ENCODE peak calls at places on chromosome 13, in four cellular contexts. One of them, this sample, is unnamed. For H3K4me1, the result is how much of the 10 kb centered on the place peaks cover.

GRCh38 chr13:103291693-103292572 is 225.7 kb upstream of the SLC10A2 start:
- DNase-seq in ovary: no peak
- DNase-seq in mucosa of descending colon: no peak
- DNase-seq in psoas muscle: no peak
- DNase-seq in this sample: no peak

GRCh38 chr13:49608932-49609331 is 19.4 kb upstream of the ARL11 start:
- DNase-seq in ovary: no peak
- DNase-seq in mucosa of descending colon: no peak
- DNase-seq in psoas muscle: no peak
- DNase-seq in this sample: no peak

GRCh38 chr13:52428295-52428694 is 22.1 kb downstream of the VPS36 start:
- DNase-seq in psoas muscle: no peak
- DNase-seq in mucosa of descending colon: no peak
- DNase-seq in ovary: no peak
- DNase-seq in this sample: no peak

GRCh38 chr13:99969368-99969933 is 2.1 kb downstream of the ZIC5 start:
- DNase-seq in mucosa of descending colon: no peak
- DNase-seq in ovary: no peak
- DNase-seq in psoas muscle: no peak
- DNase-seq in this sample: no peak

GRCh38 chr13:20359335-20359734 is 127.2 kb upstream of the GJB6 start:
- DNase-seq in ovary: no peak
- DNase-seq in mucosa of descending colon: no peak
- DNase-seq in psoas muscle: no peak
- DNase-seq in this sample: no peak

GRCh38 chr13:20461860-20462532 is 63.7 kb downstream of the CRYL1 start:
- DNase-seq in mucosa of descending colon: no peak
- DNase-seq in ovary: no peak
- DNase-seq in psoas muscle: no peak
- DNase-seq in this sample: no peak

GRCh38 chr13:34352958-34353357 is 535.0 kb downstream of the RFC3 start:
- DNase-seq in psoas muscle: no peak
- DNase-seq in mucosa of descending colon: no peak
- DNase-seq in ovary: no peak
- DNase-seq in this sample: no peak

GRCh38 chr13:67390462-67391093 is 160.4 kb upstream of the PCDH9 start:
- DNase-seq in ovary: no peak
- DNase-seq in mucosa of descending colon: no peak
- DNase-seq in psoas muscle: no peak
- DNase-seq in this sample: no peak

GRCh38 chr13:53200498-53201453 is 172.2 kb downstream of the OLFM4 start:
- DNase-seq in ovary: no peak
- DNase-seq in mucosa of descending colon: peak
- DNase-seq in psoas muscle: peak
- DNase-seq in this sample: no peak

GRCh38 chr13:48902421-48902820 is 73.3 kb upstream of the FNDC3A start:
- DNase-seq in psoas muscle: no peak
- DNase-seq in ovary: no peak
- DNase-seq in mucosa of descending colon: no peak
- DNase-seq in this sample: no peak

GRCh38 chr13:66225071-66225470 is 1005.1 kb downstream of the PCDH9 start:
- DNase-seq in mucosa of descending colon: no peak
- DNase-seq in psoas muscle: no peak
- DNase-seq in ovary: no peak
- DNase-seq in this sample: no peak

GRCh38 chr13:79273045-79273444 is 133.0 kb downstream of the RBM26 start:
- DNase-seq in ovary: no peak
- DNase-seq in psoas muscle: no peak
- DNase-seq in mucosa of descending colon: no peak
- DNase-seq in this sample: no peak

GRCh38 chr13:106281426-106281825 is 254.0 kb downstream of the EFNB2 start:
- DNase-seq in psoas muscle: no peak
- DNase-seq in mucosa of descending colon: no peak
- DNase-seq in ovary: no peak
- DNase-seq in this sample: no peak

GRCh38 chr13:92994056-92994455 is 232.6 kb upstream of the GPC6 start:
- DNase-seq in psoas muscle: no peak
- DNase-seq in ovary: no peak
- DNase-seq in mucosa of descending colon: no peak
- DNase-seq in this sample: no peak

GRCh38 chr13:88919970-88920628 is 1248.9 kb downstream of the SLITRK5 start:
- DNase-seq in psoas muscle: no peak
- DNase-seq in ovary: no peak
- DNase-seq in mucosa of descending colon: no peak
- DNase-seq in this sample: no peak

GRCh38 chr13:109816979-109817275 is 30.5 kb upstream of the IRS2 start:
- DNase-seq in ovary: no peak
- DNase-seq in mucosa of descending colon: no peak
- DNase-seq in psoas muscle: no peak
- DNase-seq in this sample: no peak

GRCh38 chr13:26629260-26629659 is 71.8 kb downstream of the WASF3 start:
- DNase-seq in ovary: no peak
- DNase-seq in mucosa of descending colon: peak
- DNase-seq in psoas muscle: no peak
- DNase-seq in this sample: no peak
- TF ChIP-seq CTCF in ovary: no peak
- TF ChIP-seq CTCF in mucosa of descending colon: no peak
- TF ChIP-seq CTCF in psoas muscle: no peak
- TF ChIP-seq CTCF in this sample: no peak

DNA sequence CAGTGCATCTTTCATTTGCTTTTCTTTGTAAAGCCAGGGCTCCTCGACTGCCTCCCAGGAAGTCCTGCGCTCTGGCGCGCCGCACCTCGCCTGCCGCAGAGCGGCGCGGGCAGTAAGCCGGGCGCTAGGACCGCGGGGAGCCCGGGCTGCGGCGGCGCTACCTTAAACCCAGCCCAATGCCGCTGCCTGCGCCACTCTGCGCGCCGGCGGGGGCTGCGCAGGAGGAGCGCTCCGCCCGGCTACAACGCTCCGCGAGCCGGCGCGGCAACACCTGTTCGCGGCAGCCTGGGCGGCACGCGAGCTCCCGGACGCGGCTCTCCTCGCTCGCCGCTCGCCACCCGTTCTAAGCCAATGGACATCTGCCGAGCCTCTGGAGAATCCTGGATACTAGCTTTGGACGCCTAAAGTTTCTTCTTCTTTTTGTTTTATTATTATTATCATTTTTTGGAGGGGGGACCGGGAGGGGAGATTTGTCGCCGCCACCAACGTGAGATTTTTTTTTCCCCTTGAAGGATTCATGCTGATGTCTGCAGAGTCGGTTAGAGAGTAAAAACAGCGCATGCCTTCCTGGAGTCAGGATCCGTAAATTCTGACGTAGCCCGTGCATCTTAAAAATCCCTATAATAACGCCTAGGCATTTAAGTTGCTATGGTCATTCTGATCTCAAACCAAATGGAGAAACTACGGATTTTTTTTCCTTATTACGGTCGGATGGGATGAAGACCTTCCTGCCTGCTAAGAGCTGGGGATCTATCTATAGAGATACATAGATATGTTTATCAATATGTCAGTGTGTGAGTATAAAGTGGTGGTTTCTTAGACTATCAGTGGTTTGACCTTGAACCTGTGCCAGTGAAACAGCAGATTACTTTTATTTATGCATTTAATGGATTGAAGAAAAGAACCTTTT is at the start of gene FGF9:
- DNase-seq in psoas muscle: peak
- DNase-seq in ovary: peak
- DNase-seq in mucosa of descending colon: peak
- DNase-seq in this sample: peak
- H3K4me1 ChIP-seq in psoas muscle: under half
- H3K4me1 ChIP-seq in ovary: under half
- H3K4me1 ChIP-seq in mucosa of descending colon: under half
- H3K4me1 ChIP-seq in this sample: under half

GRCh38 chr13:94703271-94703670 is 9.1 kb downstream of the SOX21 start:
- DNase-seq in ovary: no peak
- DNase-seq in psoas muscle: no peak
- DNase-seq in mucosa of descending colon: no peak
- DNase-seq in this sample: no peak
- H3K4me3 ChIP-seq in ovary: no peak
- H3K4me3 ChIP-seq in psoas muscle: no peak
- H3K4me3 ChIP-seq in mucosa of descending colon: no peak
- H3K4me3 ChIP-seq in this sample: no peak

GRCh38 chr13:113460064-113460555 is 6.8 kb upstream of the ADPRHL1 start:
- DNase-seq in psoas muscle: no peak
- DNase-seq in ovary: no peak
- DNase-seq in mucosa of descending colon: no peak
- DNase-seq in this sample: no peak

GRCh38 chr13:113456116-113456702 is 2.9 kb upstream of the ADPRHL1 start:
- DNase-seq in ovary: no peak
- DNase-seq in mucosa of descending colon: no peak
- DNase-seq in psoas muscle: no peak
- DNase-seq in this sample: no peak

GRCh38 chr13:113457510-113457909 is 4.2 kb upstream of the ADPRHL1 start:
- DNase-seq in mucosa of descending colon: no peak
- DNase-seq in psoas muscle: no peak
- DNase-seq in ovary: no peak
- DNase-seq in this sample: no peak

GRCh38 chr13:113460599-113460998 is 7.3 kb upstream of the ADPRHL1 start:
- DNase-seq in ovary: no peak
- DNase-seq in mucosa of descending colon: no peak
- DNase-seq in psoas muscle: no peak
- DNase-seq in this sample: no peak

DNA sequence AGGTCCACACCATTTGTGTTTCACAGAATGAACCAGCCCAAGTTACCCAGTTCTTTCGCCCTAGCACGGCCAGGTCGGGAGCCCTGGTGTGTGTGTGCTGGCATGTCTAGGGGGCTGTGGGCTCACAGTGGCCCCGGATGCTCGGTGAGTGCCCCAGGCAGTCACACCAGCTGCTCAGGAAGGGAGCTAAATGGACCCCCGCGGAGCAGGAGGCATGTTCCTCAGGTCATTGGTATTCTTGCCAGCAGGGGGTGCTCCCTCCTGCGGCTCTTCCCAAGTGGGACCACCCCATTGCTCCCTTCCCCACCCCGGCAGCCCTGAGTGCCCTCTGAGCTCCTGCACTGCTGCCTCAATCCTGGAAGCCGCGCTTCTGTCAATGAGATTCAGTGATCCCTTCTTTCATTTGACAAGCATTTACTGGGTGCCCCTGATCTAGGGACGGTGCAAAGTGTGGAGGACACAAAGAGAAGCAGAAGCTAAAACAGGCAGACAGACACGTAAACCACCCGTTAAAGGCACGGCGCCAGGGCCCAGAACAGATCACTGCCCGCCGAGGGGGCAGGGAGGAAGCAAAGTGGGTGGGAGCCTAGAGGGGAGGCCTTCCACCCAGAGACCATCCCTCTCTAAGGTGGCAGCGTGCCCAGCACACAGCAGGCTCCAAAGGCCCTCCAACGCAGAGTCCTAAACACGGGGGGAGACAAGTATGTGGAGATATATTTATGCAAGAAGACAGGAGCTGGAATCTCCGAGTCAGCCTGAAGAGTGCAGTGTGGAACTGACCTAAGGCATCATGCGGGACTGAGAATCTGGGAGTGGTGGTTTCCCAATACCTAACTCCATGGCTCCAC is 5.2 kb upstream of the ADPRHL1 start:
- DNase-seq in ovary: no peak
- DNase-seq in mucosa of descending colon: no peak
- DNase-seq in psoas muscle: no peak
- DNase-seq in this sample: no peak
- TF ChIP-seq CTCF in ovary: no peak
- TF ChIP-seq CTCF in mucosa of descending colon: no peak
- TF ChIP-seq CTCF in psoas muscle: peak
- TF ChIP-seq CTCF in this sample: no peak